ENCODE peak calls at places on chromosomes 13 and 19, in four cellular contexts. One of them, this sample, is unnamed.

GRCh38 chr13:88154001-88154400 is 482.8 kb downstream of the SLITRK5 start:
- DNase-seq in T-cell: no peak
- DNase-seq in aorta: no peak
- DNase-seq in NCI-H1092 treated with DMSO at 0.1 percent for 48 hours: no peak
- DNase-seq in this sample: no peak

GRCh38 chr19:57708641-57709354 is at the start of gene ZNF154:
- DNase-seq in T-cell: peak
- DNase-seq in aorta: no peak
- DNase-seq in NCI-H1092 treated with DMSO at 0.1 percent for 48 hours: no peak
- DNase-seq in this sample: no peak

GRCh38 chr19:55441692-55442321 is 1.3 kb downstream of the SHISA7 start:
- DNase-seq in T-cell: no peak
- DNase-seq in aorta: no peak
- DNase-seq in NCI-H1092 treated with DMSO at 0.1 percent for 48 hours: no peak
- DNase-seq in this sample: no peak

GRCh38 chr19:38321646-38322323 is 2.1 kb downstream of the KCNK6 start:
- DNase-seq in T-cell: no peak
- DNase-seq in aorta: no peak
- DNase-seq in NCI-H1092 treated with DMSO at 0.1 percent for 48 hours: no peak
- DNase-seq in this sample: no peak

GRCh38 chr19:57088125-57088524 is 31.7 kb upstream of the USP29 start:
- DNase-seq in T-cell: no peak
- DNase-seq in aorta: no peak
- DNase-seq in NCI-H1092 treated with DMSO at 0.1 percent for 48 hours: no peak
- DNase-seq in this sample: peak

GRCh38 chr13:74197686-74198085 is 63.5 kb upstream of the KLF12 start:
- DNase-seq in T-cell: no peak
- DNase-seq in aorta: no peak
- DNase-seq in NCI-H1092 treated with DMSO at 0.1 percent for 48 hours: no peak
- DNase-seq in this sample: no peak

GRCh38 chr13:110290153-110290552 is 16.8 kb downstream of the COL4A1 start:
- DNase-seq in T-cell: no peak
- DNase-seq in aorta: no peak
- DNase-seq in NCI-H1092 treated with DMSO at 0.1 percent for 48 hours: no peak
- DNase-seq in this sample: no peak

GRCh38 chr13:43397110-43397509 is 373.7 kb downstream of the DNAJC15 start:
- DNase-seq in T-cell: no peak
- DNase-seq in aorta: no peak
- DNase-seq in NCI-H1092 treated with DMSO at 0.1 percent for 48 hours: no peak
- DNase-seq in this sample: no peak

GRCh38 chr13:72782717-72783116 is 784 bp downstream of the PIBF1 start:
- DNase-seq in T-cell: no peak
- DNase-seq in aorta: no peak
- DNase-seq in NCI-H1092 treated with DMSO at 0.1 percent for 48 hours: no peak
- DNase-seq in this sample: no peak

GRCh38 chr19:2503521-2504109 is 27.7 kb downstream of the GADD45B start:
- DNase-seq in T-cell: peak
- DNase-seq in aorta: no peak
- DNase-seq in NCI-H1092 treated with DMSO at 0.1 percent for 48 hours: no peak
- DNase-seq in this sample: no peak

GRCh38 chr13:40233731-40234195 is 432.7 kb downstream of the FOXO1 start:
- DNase-seq in T-cell: no peak
- DNase-seq in aorta: no peak
- DNase-seq in NCI-H1092 treated with DMSO at 0.1 percent for 48 hours: no peak
- DNase-seq in this sample: no peak

GRCh38 chr19:34383599-34383998 is 18.6 kb downstream of the GPI start:
- DNase-seq in T-cell: no peak
- DNase-seq in aorta: no peak
- DNase-seq in NCI-H1092 treated with DMSO at 0.1 percent for 48 hours: no peak
- DNase-seq in this sample: no peak

GRCh38 chr13:73932091-73932490 is 202.1 kb downstream of the KLF12 start:
- DNase-seq in T-cell: no peak
- DNase-seq in aorta: no peak
- DNase-seq in NCI-H1092 treated with DMSO at 0.1 percent for 48 hours: no peak
- DNase-seq in this sample: no peak

GRCh38 chr19:1070931-1071791 is 4.2 kb downstream of the ARHGAP45 start:
- DNase-seq in T-cell: no peak
- DNase-seq in aorta: peak
- DNase-seq in NCI-H1092 treated with DMSO at 0.1 percent for 48 hours: no peak
- DNase-seq in this sample: no peak

GRCh38 chr13:91567485-91568207 is 169.2 kb downstream of the GPC5 start:
- DNase-seq in T-cell: no peak
- DNase-seq in aorta: no peak
- DNase-seq in NCI-H1092 treated with DMSO at 0.1 percent for 48 hours: no peak
- DNase-seq in this sample: no peak

GRCh38 chr19:37964109-37964508 is 57.1 kb downstream of the SIPA1L3 start:
- DNase-seq in T-cell: no peak
- DNase-seq in aorta: no peak
- DNase-seq in NCI-H1092 treated with DMSO at 0.1 percent for 48 hours: no peak
- DNase-seq in this sample: no peak

GRCh38 chr19:12913011-12913561 is 6.0 kb downstream of the SYCE2 start:
- DNase-seq in T-cell: no peak
- DNase-seq in aorta: peak
- DNase-seq in NCI-H1092 treated with DMSO at 0.1 percent for 48 hours: peak
- DNase-seq in this sample: peak

GRCh38 chr13:20553309-20553708 is 13.6 kb upstream of the IFT88 start:
- DNase-seq in T-cell: no peak
- DNase-seq in aorta: no peak
- DNase-seq in NCI-H1092 treated with DMSO at 0.1 percent for 48 hours: no peak
- DNase-seq in this sample: no peak

GRCh38 chr13:41931337-41931736 is 29.6 kb downstream of the VWA8 start:
- DNase-seq in T-cell: no peak
- DNase-seq in aorta: no peak
- DNase-seq in NCI-H1092 treated with DMSO at 0.1 percent for 48 hours: no peak
- DNase-seq in this sample: no peak

GRCh38 chr13:102721800-102722231 is 27.0 kb upstream of the METTL21C start:
- DNase-seq in T-cell: no peak
- DNase-seq in aorta: no peak
- DNase-seq in NCI-H1092 treated with DMSO at 0.1 percent for 48 hours: no peak
- DNase-seq in this sample: no peak

GRCh38 chr13:90683711-90684131 is 663.8 kb upstream of the MIR17HG start:
- DNase-seq in T-cell: no peak
- DNase-seq in aorta: no peak
- DNase-seq in NCI-H1092 treated with DMSO at 0.1 percent for 48 hours: no peak
- DNase-seq in this sample: no peak

GRCh38 chr13:60837806-60838205 is 440.8 kb downstream of the TDRD3 start:
- DNase-seq in T-cell: no peak
- DNase-seq in aorta: no peak
- DNase-seq in NCI-H1092 treated with DMSO at 0.1 percent for 48 hours: no peak
- DNase-seq in this sample: no peak

GRCh38 chr13:86563308-86563707 is 764.1 kb upstream of the SLITRK6 start:
- DNase-seq in T-cell: no peak
- DNase-seq in aorta: no peak
- DNase-seq in NCI-H1092 treated with DMSO at 0.1 percent for 48 hours: no peak
- DNase-seq in this sample: no peak

GRCh38 chr13:66624302-66624701 is 605.8 kb downstream of the PCDH9 start:
- DNase-seq in T-cell: no peak
- DNase-seq in aorta: no peak
- DNase-seq in NCI-H1092 treated with DMSO at 0.1 percent for 48 hours: no peak
- DNase-seq in this sample: no peak

GRCh38 chr19:16777811-16778210 is 51.4 kb upstream of the SIN3B start:
- DNase-seq in T-cell: no peak
- DNase-seq in aorta: no peak
- DNase-seq in NCI-H1092 treated with DMSO at 0.1 percent for 48 hours: no peak
- DNase-seq in this sample: no peak

GRCh38 chr19:8352134-8352827 is 9.2 kb upstream of the KANK3 start:
- DNase-seq in T-cell: no peak
- DNase-seq in aorta: no peak
- DNase-seq in NCI-H1092 treated with DMSO at 0.1 percent for 48 hours: no peak
- DNase-seq in this sample: no peak

GRCh38 chr13:94481966-94482365 is 2.5 kb upstream of the DCT start:
- DNase-seq in T-cell: no peak
- DNase-seq in aorta: no peak
- DNase-seq in NCI-H1092 treated with DMSO at 0.1 percent for 48 hours: no peak
- DNase-seq in this sample: no peak

GRCh38 chr19:18304496-18305312 is 18.2 kb downstream of the LSM4 start:
- DNase-seq in T-cell: peak
- DNase-seq in aorta: peak
- DNase-seq in NCI-H1092 treated with DMSO at 0.1 percent for 48 hours: peak
- DNase-seq in this sample: peak

GRCh38 chr19:35346193-35347052 is 1.3 kb upstream of the FFAR1 start:
- DNase-seq in T-cell: peak
- DNase-seq in aorta: peak
- DNase-seq in NCI-H1092 treated with DMSO at 0.1 percent for 48 hours: no peak
- DNase-seq in this sample: no peak

GRCh38 chr19:12828494-12828893 is 5.9 kb downstream of the RTBDN start:
- DNase-seq in T-cell: no peak
- DNase-seq in aorta: no peak
- DNase-seq in NCI-H1092 treated with DMSO at 0.1 percent for 48 hours: peak
- DNase-seq in this sample: no peak

GRCh38 chr19:19866599-19867248 is 1.0 kb downstream of the ZNF253 start:
- DNase-seq in T-cell: peak
- DNase-seq in aorta: no peak
- DNase-seq in NCI-H1092 treated with DMSO at 0.1 percent for 48 hours: peak
- DNase-seq in this sample: no peak

GRCh38 chr13:113023217-113023597 is 54.2 kb downstream of the MCF2L start:
- DNase-seq in T-cell: no peak
- DNase-seq in aorta: no peak
- DNase-seq in NCI-H1092 treated with DMSO at 0.1 percent for 48 hours: no peak
- DNase-seq in this sample: no peak

GRCh38 chr13:113882266-113882627 is 18.4 kb upstream of the GAS6 start:
- DNase-seq in T-cell: no peak
- DNase-seq in aorta: peak
- DNase-seq in NCI-H1092 treated with DMSO at 0.1 percent for 48 hours: no peak
- DNase-seq in this sample: no peak

This sample was measured in D721Med.